ENCODE peak calls at places on chromosomes 3 and 15, in five cellular contexts. F is pancreas, R is mammary epithelial cell, A is hepatocyte, L is fibroblast of lung. I is an unnamed sample. For H3K27me3, the result is how much of the 10 kb centered on the place peaks cover.

GRCh38 chr15:95149036-95149435 is 917.7 kb downstream of the MCTP2 start:
- DNase-seq in F (no peak), R (no peak), A (peak), L (no peak), I (no peak)

GRCh38 chr3:143849854-143850549 is 1.7 kb upstream of the SLC9A9 start:
- DNase-seq in F (no peak), R (peak), A (peak), L (peak), I (peak)

GRCh38 chr3:153897025-153897723 is 224.0 kb upstream of the ARHGEF26 start:
- DNase-seq in F (no peak), R (no peak), A (no peak), L (no peak), I (no peak)

GRCh38 chr3:13200951-13201350 is 127.7 kb upstream of the IQSEC1 start:
- DNase-seq in F (no peak), R (no peak), A (no peak), L (no peak), I (no peak)

GRCh38 chr3:100527347-100527735 is 34.9 kb downstream of the TMEM45A start:
- DNase-seq in F (no peak), R (no peak), A (no peak), L (no peak), I (no peak)

GRCh38 chr15:75844629-75845390 is 1.6 kb downstream of the UBE2Q2 start:
- DNase-seq in F (no peak), R (no peak), A (no peak), L (no peak), I (no peak)

GRCh38 chr3:126927846-126928245 is 55.1 kb upstream of the PLXNA1 start:
- DNase-seq in F (no peak), R (no peak), A (no peak), L (no peak), I (peak)

GRCh38 chr15:87764461-87765236 is 491.9 kb downstream of the NTRK3 start:
- DNase-seq in F (no peak), R (peak), A (no peak), L (no peak), I (peak)

GRCh38 chr3:57951106-57951882 is 56.9 kb upstream of the FLNB start:
- DNase-seq in F (peak), R (peak), A (peak), L (peak), I (peak)

GRCh38 chr3:81910244-81910852 is 148.9 kb upstream of the GBE1 start:
- DNase-seq in F (no peak), R (peak), A (peak), L (peak), I (peak)

GRCh38 chr15:83605595-83605994 is 48.3 kb upstream of the ADAMTSL3 start:
- DNase-seq in F (no peak), R (no peak), A (no peak), L (peak), I (no peak)

DNA sequence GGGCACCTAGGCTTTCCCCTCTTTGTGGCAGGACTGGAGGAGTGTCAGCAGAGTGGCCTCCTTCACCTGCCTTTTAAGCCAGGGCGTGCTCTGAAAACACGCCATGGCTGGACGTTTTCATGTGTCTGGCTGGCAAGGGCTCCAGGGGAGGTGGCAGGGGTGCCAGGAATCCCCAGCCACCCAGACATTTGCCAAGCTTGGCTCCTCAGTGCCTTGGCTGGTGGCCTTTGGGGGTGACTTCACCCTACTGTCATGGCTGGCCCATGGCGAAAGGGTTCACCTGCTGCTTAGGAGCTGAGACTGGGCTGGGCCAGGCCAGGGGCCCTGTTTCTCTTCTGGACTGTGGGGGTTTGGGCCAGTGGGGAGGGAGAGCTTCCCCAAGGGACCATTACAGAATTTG is 17.6 kb downstream of the KLF13 start:
- DNase-seq in F (no peak), R (no peak), A (no peak), L (no peak), I (no peak)
- H3K4me3 ChIP-seq in F (no peak), R (no peak), A (no peak), L (no peak), I (no peak)

GRCh38 chr15:20642054-20642767 is 100.6 kb upstream of the GOLGA6L6 start:
- DNase-seq in F (no peak), R (no peak), A (no peak), L (no peak), I (no peak)

GRCh38 chr15:20644896-20645295 is 103.3 kb upstream of the GOLGA6L6 start:
- DNase-seq in F (no peak), R (no peak), A (no peak), L (no peak), I (no peak)

GRCh38 chr15:20645956-20646355 is 104.4 kb upstream of the GOLGA6L6 start:
- DNase-seq in F (no peak), R (peak), A (no peak), L (no peak), I (no peak)

GRCh38 chr15:20644026-20644425 is 102.4 kb upstream of the GOLGA6L6 start:
- DNase-seq in F (no peak), R (no peak), A (no peak), L (no peak), I (no peak)

DNA sequence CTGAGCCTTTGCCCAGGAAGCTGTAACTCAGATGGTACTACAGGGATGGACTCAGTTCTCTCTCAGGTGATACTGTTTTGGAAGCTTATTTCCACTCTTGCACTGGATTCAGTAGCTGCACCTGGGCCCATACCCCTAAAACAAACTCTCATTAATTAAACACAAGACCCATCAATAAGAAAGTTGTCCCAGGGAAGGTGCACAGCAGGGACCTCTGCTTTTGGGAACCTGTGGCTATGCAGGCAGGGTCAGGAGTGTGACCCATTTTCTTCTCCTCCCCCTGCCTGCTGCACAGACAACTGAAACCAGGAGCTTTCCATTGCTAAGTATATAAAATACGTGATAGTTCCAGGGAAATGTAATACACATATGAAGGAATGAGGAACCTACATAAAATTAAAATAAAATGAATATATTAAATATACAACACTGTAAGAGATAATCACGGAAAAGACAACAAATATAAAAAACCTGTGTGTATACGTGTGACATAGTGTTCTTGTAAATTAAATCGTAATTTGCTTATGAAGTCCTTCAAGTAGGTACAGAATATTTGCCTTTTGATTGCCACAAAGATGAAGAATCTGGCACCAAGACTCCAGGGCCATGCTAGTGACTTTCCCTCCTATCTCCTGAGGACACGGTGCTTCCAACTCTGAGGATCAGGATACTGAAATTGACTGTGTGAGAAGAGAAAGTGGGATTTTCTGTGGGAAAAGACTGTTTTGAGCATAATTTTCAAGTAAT is 101.6 kb upstream of the GOLGA6L6 start:
- DNase-seq in F (no peak), R (no peak), A (no peak), L (no peak), I (no peak)
- TF ChIP-seq CTCF in F (no peak), R (no peak), A (no peak), L (no peak), I (no peak)

DNA sequence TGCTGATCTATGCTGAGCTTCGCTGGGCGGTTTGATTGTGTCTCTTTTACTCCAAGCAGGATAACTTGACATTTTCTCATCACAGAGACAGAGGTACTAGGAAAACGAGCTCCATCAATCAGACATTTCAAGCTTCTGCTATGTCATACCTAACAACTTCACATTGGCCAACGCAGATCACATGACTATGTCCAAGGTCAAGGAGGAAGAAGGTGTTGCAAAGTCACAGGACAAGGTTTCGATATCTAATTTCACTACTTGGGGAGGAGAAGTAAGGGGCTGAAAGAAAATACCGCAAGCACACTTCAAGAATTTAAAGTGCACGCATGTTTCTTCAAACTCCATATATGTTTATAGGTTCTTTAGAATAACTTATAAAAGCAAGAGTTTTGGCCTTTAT is 425.8 kb downstream of the CHL1 start:
- DNase-seq in F (no peak), R (no peak), A (no peak), L (no peak), I (no peak)
- H3K27me3 ChIP-seq in F (under half), R (under half), A (under half), L (under half), I (under half)

GRCh38 chr15:90316139-90316538 is 35.9 kb upstream of the ZNF774 start:
- DNase-seq in F (no peak), R (no peak), A (no peak), L (no peak), I (no peak)

GRCh38 chr15:90318591-90318990 is 33.5 kb upstream of the ZNF774 start:
- DNase-seq in F (no peak), R (no peak), A (no peak), L (no peak), I (no peak)

GRCh38 chr15:90322531-90322930 is 29.6 kb upstream of the ZNF774 start:
- DNase-seq in F (no peak), R (no peak), A (no peak), L (no peak), I (no peak)

GRCh38 chr15:90320885-90321278 is 31.2 kb upstream of the ZNF774 start:
- DNase-seq in F (no peak), R (no peak), A (no peak), L (no peak), I (no peak)

GRCh38 chr15:90320062-90320884 is 31.8 kb upstream of the ZNF774 start:
- DNase-seq in F (peak), R (peak), A (peak), L (peak), I (peak)
- H3K4me3 ChIP-seq in F (no peak), R (peak), A (no peak), L (no peak), I (peak)

GRCh38 chr15:58066042-58066867 is 744 bp upstream of the ALDH1A2 start:
- DNase-seq in F (peak), R (peak), A (peak), L (peak), I (peak)
- TF ChIP-seq CTCF in F (peak), R (peak), A (peak), L (peak), I (peak)

GRCh38 chr3:49867871-49868321 is 1.8 kb downstream of the CAMKV start:
- DNase-seq in F (no peak), R (peak), A (peak), L (peak), I (peak)

GRCh38 chr3:49867400-49867799 is 2.3 kb downstream of the CAMKV start:
- DNase-seq in F (no peak), R (no peak), A (no peak), L (no peak), I (no peak)

GRCh38 chr3:49871536-49872157 is 1.9 kb upstream of the CAMKV start:
- DNase-seq in F (no peak), R (no peak), A (no peak), L (no peak), I (no peak)

GRCh38 chr3:49869525-49870126 is at the start of gene CAMKV:
- DNase-seq in F (peak), R (no peak), A (peak), L (no peak), I (no peak)

GRCh38 chr3:49868951-49869454 is 703 bp downstream of the CAMKV start:
- DNase-seq in F (no peak), R (no peak), A (no peak), L (no peak), I (no peak)
- H3K27me3 ChIP-seq in F (under half), R (under half), A (under half), L (half or more), I (under half)

I was measured in brain microvascular endothelial cell.